ENCODE peak calls at places on chromosomes 12 and 14, in five cellular contexts. T, I, G, L and E are unnamed samples. For H3K4me1, the result is how much of the 10 kb centered on the place peaks cover.

GRCh38 chr12:125356111-125356510 is 290.9 kb downstream of the AACS start:
- DNase-seq in I (no peak), T (no peak), G (no peak), L (no peak), E (no peak)

GRCh38 chr12:10016881-10017280 is 6.5 kb downstream of the CLEC12B start:
- DNase-seq in G (no peak), T (no peak), I (no peak), L (no peak), E (no peak)

GRCh38 chr14:72921396-72921795 is 4.9 kb upstream of the DCAF4 start:
- DNase-seq in G (no peak), I (no peak), T (no peak), L (no peak), E (no peak)

GRCh38 chr14:64064447-64064846 is 211.6 kb downstream of the SYNE2 start:
- DNase-seq in T (no peak), L (no peak), I (no peak), G (no peak), E (no peak)

GRCh38 chr12:1533205-1533601 is 61.2 kb downstream of the FBXL14 start:
- DNase-seq in I (no peak), T (no peak), L (no peak), G (no peak), E (no peak)

GRCh38 chr14:105063041-105063440 is 2.2 kb downstream of the GPR132 start:
- DNase-seq in T (no peak), G (no peak), L (no peak), I (no peak), E (no peak)

GRCh38 chr14:72708708-72709475 is 185.0 kb downstream of the DPF3 start:
- DNase-seq in I (no peak), G (no peak), L (no peak), T (no peak), E (no peak)

GRCh38 chr12:122965356-122965755 is 907 bp downstream of the ABCB9 start:
- DNase-seq in T (peak), I (no peak), L (no peak), G (no peak), E (no peak)

GRCh38 chr14:52086755-52087154 is 17.9 kb upstream of the NID2 start:
- DNase-seq in L (no peak), I (no peak), G (no peak), T (no peak), E (no peak)

GRCh38 chr14:105500726-105501101 is 9.7 kb downstream of the TEDC1 start:
- DNase-seq in L (peak), G (no peak), I (no peak), T (peak), E (no peak)

GRCh38 chr12:126676426-126676825 is 1590.5 kb upstream of the TMEM132C start:
- DNase-seq in I (no peak), L (no peak), G (no peak), T (no peak), E (no peak)

GRCh38 chr12:107319536-107320030 is 226.2 kb upstream of the CRY1 start:
- DNase-seq in I (no peak), T (no peak), L (no peak), G (no peak), E (no peak)

GRCh38 chr14:38124496-38124895 is 83.2 kb upstream of the SSTR1 start:
- DNase-seq in I (no peak), T (no peak), L (no peak), G (no peak), E (no peak)
- H3K4me3 ChIP-seq in I (no peak), T (no peak), L (no peak), G (no peak), E (no peak)

DNA sequence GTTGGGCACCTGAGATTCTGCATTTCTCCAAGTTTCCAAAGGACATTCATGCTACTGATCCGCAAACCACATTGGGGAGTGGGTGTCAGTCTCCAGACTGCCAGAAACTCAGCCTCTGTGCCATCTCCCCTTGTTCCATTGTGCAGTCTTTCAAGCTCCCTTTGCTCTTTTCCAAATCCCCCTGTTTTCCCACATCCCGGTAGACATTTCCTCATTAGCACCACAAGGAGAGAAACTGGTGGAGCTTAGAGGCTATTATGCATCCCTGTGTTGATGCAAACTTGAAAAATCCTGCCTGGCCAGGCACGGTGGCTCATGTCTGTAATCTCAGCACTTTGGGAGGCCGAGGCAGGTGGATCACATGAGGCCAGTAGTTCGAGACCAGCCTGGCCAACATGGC is 10.7 kb downstream of the CCDC63 start:
- DNase-seq in T (no peak), G (no peak), I (no peak), L (no peak), E (no peak)
- H3K27ac ChIP-seq in T (no peak), G (no peak), I (no peak), L (no peak), E (no peak)

GRCh38 chr12:48775299-48775698 is 13.6 kb downstream of the ADCY6 start:
- DNase-seq in I (no peak), L (no peak), T (no peak), G (no peak), E (no peak)

GRCh38 chr12:48775991-48776649 is 12.8 kb downstream of the ADCY6 start:
- DNase-seq in G (no peak), L (no peak), T (no peak), I (no peak), E (no peak)

GRCh38 chr12:48776956-48777355 is 11.9 kb downstream of the ADCY6 start:
- DNase-seq in T (no peak), L (no peak), I (no peak), G (no peak), E (no peak)

GRCh38 chr12:48779869-48780268 is 9.0 kb downstream of the ADCY6 start:
- DNase-seq in L (no peak), I (peak), G (no peak), T (peak), E (no peak)

GRCh38 chr12:48777501-48778400 is 11.1 kb downstream of the ADCY6 start:
- DNase-seq in T (no peak), G (no peak), L (no peak), I (no peak), E (no peak)
- H3K4me1 ChIP-seq in T (under half), G (under half), L (under half), I (under half), E (under half)

DNA sequence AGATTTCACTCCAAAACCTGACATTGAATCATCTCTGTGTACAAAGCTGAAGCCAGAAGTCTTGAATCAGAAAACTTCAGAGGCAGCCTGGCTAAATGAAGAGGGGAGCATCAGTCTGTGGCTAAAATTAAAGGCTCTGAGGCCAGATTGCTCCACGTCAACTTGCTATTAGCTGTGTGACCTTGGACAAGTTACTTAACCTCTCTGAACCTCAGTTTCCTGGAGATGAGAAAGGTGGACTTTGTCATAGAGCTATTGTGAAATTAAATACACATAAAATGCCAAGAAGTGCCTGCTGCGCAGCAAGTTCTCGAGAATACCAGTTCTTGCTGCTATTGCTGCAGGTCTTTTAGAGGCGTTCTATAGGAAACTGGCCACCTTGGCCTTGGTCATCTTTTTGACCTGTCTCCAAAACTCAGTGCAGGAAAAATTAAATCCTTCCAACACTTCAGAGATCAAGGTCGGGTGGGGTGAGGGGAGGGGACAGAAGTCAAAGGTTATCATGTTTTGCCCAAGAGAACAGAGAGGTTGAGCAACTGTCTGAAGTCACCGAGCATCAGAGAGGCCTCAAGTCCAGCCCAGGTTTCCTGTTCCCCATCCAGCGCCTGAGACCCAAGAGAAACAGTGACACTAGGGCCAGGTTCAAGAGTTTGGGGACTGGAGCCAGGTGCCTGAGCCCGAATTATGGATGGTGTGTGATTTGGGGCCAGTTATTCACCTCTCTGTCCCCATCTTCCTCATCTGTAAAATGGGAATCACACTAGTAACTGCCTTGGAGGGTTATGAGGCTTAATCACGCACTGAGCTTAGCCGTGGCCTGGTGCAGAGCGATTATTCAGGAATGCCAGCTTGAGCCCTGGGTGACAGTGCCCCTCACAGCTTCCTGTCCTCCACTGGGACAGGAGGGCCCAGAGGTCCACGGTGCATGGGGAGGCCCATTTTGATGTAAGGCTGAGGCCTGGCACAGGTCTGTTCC is 1.1 kb downstream of the SERPINA1 start:
- DNase-seq in G (no peak), I (no peak), L (peak), T (no peak), E (no peak)
- H3K4me3 ChIP-seq in G (no peak), I (no peak), L (no peak), T (no peak), E (no peak)

DNA sequence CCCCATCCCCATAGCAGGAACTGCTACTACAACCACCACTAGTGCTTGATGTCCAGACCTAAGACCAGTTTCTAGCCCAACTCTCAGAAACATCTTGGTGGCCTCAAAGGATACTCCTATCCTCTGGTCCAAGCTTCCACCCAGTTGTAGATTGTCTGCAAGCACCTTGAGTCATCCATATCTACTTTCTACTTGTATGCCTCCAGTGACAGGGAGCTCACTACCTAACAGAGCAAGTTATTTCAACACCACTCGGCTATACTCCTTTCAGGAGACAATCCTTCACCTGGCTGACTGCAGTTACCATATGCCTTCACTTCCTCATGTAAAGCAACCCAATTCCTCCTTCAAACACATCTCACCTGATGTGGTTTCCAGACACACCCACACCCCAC is 49.5 kb downstream of the KDM2B start:
- DNase-seq in I (no peak), G (no peak), L (no peak), T (no peak), E (no peak)
- H3K27ac ChIP-seq in I (peak), G (peak), L (no peak), T (no peak), E (peak)

GRCh38 chr12:57133013-57133569 is 4.8 kb downstream of the LRP1 start:
- DNase-seq in I (peak), T (no peak), L (no peak), G (no peak), E (no peak)
- H3K4me1 ChIP-seq in I (under half), T (half or more), L (under half), G (under half), E (under half)

GRCh38 chr14:61213116-61213720 is 67.9 kb downstream of the TMEM30B start:
- DNase-seq in G (no peak), I (no peak), L (no peak), T (no peak), E (no peak)

GRCh38 chr14:61215222-61216010 is 65.7 kb downstream of the TMEM30B start:
- DNase-seq in I (no peak), L (no peak), T (no peak), G (no peak), E (no peak)

GRCh38 chr14:61212546-61212945 is 68.6 kb downstream of the TMEM30B start:
- DNase-seq in T (no peak), L (no peak), G (no peak), I (no peak), E (no peak)

GRCh38 chr14:61211476-61212262 is 69.5 kb downstream of the TMEM30B start:
- DNase-seq in I (no peak), T (no peak), L (no peak), G (no peak), E (no peak)

DNA sequence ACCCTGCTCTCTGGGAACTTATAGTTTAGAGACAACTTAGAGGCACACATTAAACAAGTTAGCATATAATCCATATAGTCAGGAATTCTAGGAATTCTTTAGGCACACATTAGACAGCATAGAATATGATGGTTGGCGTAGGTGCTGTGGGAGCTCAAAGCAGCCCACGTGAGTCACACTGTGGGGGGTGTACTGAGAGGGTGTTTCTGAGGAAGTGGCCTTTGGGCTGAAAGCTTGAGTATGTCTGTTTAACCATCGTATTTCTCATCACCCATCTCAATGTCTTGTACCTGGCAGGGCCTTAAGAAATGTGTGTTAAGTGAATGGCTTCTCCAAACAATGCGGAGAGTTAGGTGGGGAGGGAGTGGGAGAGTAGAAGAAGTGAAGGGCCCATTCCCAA is 67.2 kb downstream of the TMEM30B start:
- DNase-seq in L (no peak), G (no peak), I (no peak), T (no peak), E (no peak)
- H3K4me3 ChIP-seq in L (no peak), G (no peak), I (no peak), T (no peak), E (no peak)